ENCODE peak calls at places on chromosomes 6 and 20, in five cellular contexts. D is memory B cell; W is stimulated activated CD8-positive, alpha-beta memory T cell treated with anti-CD3 and anti-CD28 coated beads, Interleukin-12 subunit alpha, Interleukin-12 subunit beta, amount 100 ng/mL, for 4 hours; P is A549; F is naive thymus-derived CD4-positive, alpha-beta T cell. M is an unnamed sample.

GRCh38 chr6:43942011-43942442 is 172.0 kb downstream of the VEGFA start:
- DNase-seq in W (no peak), D (no peak), F (no peak), P (no peak), M (peak; percentile 86)

GRCh38 chr20:48656120-48656519 is 171.7 kb downstream of the PREX1 start:
- DNase-seq in F (no peak), D (no peak), P (no peak), W (no peak), M (no peak)

GRCh38 chr20:8423482-8423881 is 291.4 kb downstream of the PLCB1 start:
- DNase-seq in P (no peak), D (no peak), F (no peak), W (no peak), M (no peak)

GRCh38 chr6:62707156-62707555 is 421.1 kb upstream of the KHDRBS2 start:
- DNase-seq in W (no peak), P (no peak), F (no peak), D (no peak), M (no peak)

GRCh38 chr6:116332096-116332495 is 38.7 kb upstream of the DSE start:
- DNase-seq in D (no peak), P (no peak), W (no peak), F (no peak), M (no peak)

GRCh38 chr6:53179961-53180651 is 31.5 kb upstream of the GCM1 start:
- DNase-seq in F (no peak), P (no peak), W (no peak), D (peak; percentile 32), M (no peak)

GRCh38 chr6:29728173-29728879 is 5.1 kb downstream of the HLA-F start:
- DNase-seq in P (no peak), D (peak; percentile 28), W (no peak), F (no peak), M (no peak)

GRCh38 chr6:160431791-160432404 is 83.7 kb downstream of the SLC22A3 start:
- DNase-seq in F (no peak), W (no peak), P (no peak), D (no peak), M (no peak)

GRCh38 chr6:163438940-163439335 is 24.4 kb downstream of the QKI start:
- DNase-seq in D (no peak), P (no peak), W (no peak), F (no peak), M (peak; percentile 48)

GRCh38 chr6:38012573-38012972 is 193.0 kb downstream of the ZFAND3 start:
- DNase-seq in P (peak; percentile 47), F (no peak), W (no peak), D (peak; percentile 10), M (peak; percentile 37)

GRCh38 chr6:169913096-169913615 is 161.7 kb downstream of the ERMARD start:
- DNase-seq in F (no peak), D (no peak), W (no peak), P (no peak), M (no peak)

GRCh38 chr20:51164732-51165530 is 142.0 kb upstream of the KCNG1 start:
- DNase-seq in W (no peak), D (no peak), P (no peak), F (no peak), M (no peak)

GRCh38 chr6:138673317-138674014 is 100.1 kb upstream of the CCDC28A start:
- DNase-seq in D (no peak), F (no peak), P (no peak), W (no peak), M (no peak)

GRCh38 chr20:19785173-19785799 is 27.2 kb downstream of the RIN2 start:
- DNase-seq in P (peak; percentile 42), W (no peak), F (no peak), D (no peak), M (no peak)

GRCh38 chr20:9294081-9294480 is 220.3 kb upstream of the LAMP5 start:
- DNase-seq in D (no peak), W (no peak), P (peak; percentile 73), F (no peak), M (no peak)

GRCh38 chr6:129133770-129134192 is 250.8 kb downstream of the LAMA2 start:
- DNase-seq in W (no peak), D (no peak), F (no peak), P (no peak), M (no peak)

GRCh38 chr6:149450679-149451360 is 34.0 kb downstream of the ZC3H12D start:
- DNase-seq in P (no peak), W (no peak), D (no peak), F (no peak), M (peak; percentile 83)

GRCh38 chr6:160573943-160574342 is 90.1 kb downstream of the LPA start:
- DNase-seq in W (no peak), D (no peak), P (no peak), F (no peak), M (no peak)

GRCh38 chr6:139124887-139125672 is 9.8 kb upstream of the HECA start:
- DNase-seq in P (peak; percentile 53), W (peak; percentile 55), F (peak; percentile 65), D (peak; percentile 62), M (peak; percentile 39)

GRCh38 chr6:154167163-154167562 is 128.1 kb downstream of the OPRM1 start:
- DNase-seq in F (no peak), P (no peak), W (no peak), D (no peak), M (no peak)

GRCh38 chr6:104940881-104941693 is 15.8 kb upstream of the LIN28B start:
- DNase-seq in D (no peak), W (no peak), P (no peak), F (peak; percentile 47), M (peak; percentile 93)

GRCh38 chr20:58700823-58701222 is 8.2 kb downstream of the NPEPL1 start:
- DNase-seq in F (no peak), W (no peak), P (no peak), D (no peak), M (no peak)

GRCh38 chr6:113732384-113732966 is 124.7 kb upstream of the MARCKS start:
- DNase-seq in D (no peak), W (no peak), F (no peak), P (no peak), M (peak; percentile 40)

GRCh38 chr6:151034825-151035781 is 169.6 kb downstream of the MTHFD1L start:
- DNase-seq in P (no peak), D (no peak), F (no peak), W (no peak), M (no peak)

GRCh38 chr20:33812673-33813462 is 1.7 kb downstream of the CHMP4B start:
- DNase-seq in W (no peak), P (no peak), F (no peak), D (no peak), M (peak; percentile 33)

M was measured in SK-N-SH.